ENCODE peak calls at places on chromosomes 6 and 20, in nine cellular contexts. U is OCI-LY7; F is CD8-positive, alpha-beta memory T cell; N is mesendoderm; Q is pancreas; J is heart left ventricle; Y is cardiac fibroblast; G is uterus; M is CD8-positive, alpha-beta T cell. I is an unnamed sample.

GRCh38 chr6:22364314-22364713 is 67.5 kb upstream of the PRL start:
- DNase-seq in N (no peak), J (no peak), M (no peak), U (no peak), Y (no peak), G (no peak), F (no peak), Q (no peak), I (no peak)

GRCh38 chr20:18984238-18985200 is 170.9 kb downstream of the SCP2D1 start:
- DNase-seq in F (no peak), Q (no peak), J (no peak), M (no peak), G (peak), Y (no peak), U (no peak), N (peak), I (no peak)

GRCh38 chr20:5557123-5557522 is 193.1 kb upstream of the SHLD1 start:
- DNase-seq in M (peak), U (peak), N (peak), J (peak), G (no peak), Y (peak), F (peak), Q (no peak), I (no peak)

GRCh38 chr20:51184289-51184688 is 161.4 kb upstream of the KCNG1 start:
- DNase-seq in G (no peak), F (no peak), M (no peak), U (no peak), J (no peak), Y (no peak), Q (no peak), N (peak), I (no peak)

GRCh38 chr20:14724036-14724435 is 386.6 kb upstream of the FLRT3 start:
- DNase-seq in F (no peak), U (no peak), N (no peak), Y (no peak), J (no peak), G (no peak), Q (no peak), M (no peak), I (no peak)

GRCh38 chr6:39059496-39060310 is 11.1 kb downstream of the GLP1R start:
- DNase-seq in J (no peak), Q (no peak), Y (no peak), G (no peak), F (no peak), N (no peak), M (no peak), U (no peak), I (no peak)

GRCh38 chr20:23205656-23206055 is 119.5 kb upstream of the CD93 start:
- DNase-seq in U (no peak), Q (no peak), J (peak), G (peak), F (no peak), Y (peak), N (no peak), M (no peak), I (peak)

GRCh38 chr6:42152024-42152423 is 9.6 kb upstream of the C6orf132 start:
- DNase-seq in U (no peak), M (no peak), G (no peak), N (no peak), F (no peak), Q (no peak), Y (no peak), J (no peak), I (no peak)

GRCh38 chr6:149212892-149213786 is 104.4 kb upstream of the TAB2 start:
- DNase-seq in F (no peak), J (no peak), U (no peak), Q (no peak), Y (peak), G (no peak), N (no peak), M (peak), I (no peak)

GRCh38 chr20:57251344-57251743 is 15.1 kb downstream of the BMP7 start:
- DNase-seq in Y (peak), N (peak), M (peak), F (no peak), U (peak), J (no peak), Q (no peak), G (no peak), I (no peak)

GRCh38 chr6:107879912-107880311 is 55.8 kb upstream of the SCML4 start:
- DNase-seq in U (no peak), G (no peak), N (no peak), Q (no peak), F (no peak), Y (no peak), J (no peak), M (no peak), I (no peak)

GRCh38 chr6:141963543-141964295 is 169.0 kb upstream of the GJE1 start:
- DNase-seq in Y (peak), J (no peak), G (no peak), F (no peak), U (no peak), Q (no peak), M (no peak), N (no peak), I (peak)

GRCh38 chr6:111666812-111667211 is 61.1 kb upstream of the TRAF3IP2 start:
- DNase-seq in M (no peak), J (no peak), U (no peak), Q (no peak), G (peak), N (no peak), F (no peak), Y (peak), I (no peak)

GRCh38 chr6:70395301-70395672 is 18.0 kb upstream of the FAM135A start:
- DNase-seq in M (no peak), J (no peak), F (no peak), Q (no peak), Y (no peak), U (no peak), N (no peak), G (no peak), I (no peak)

GRCh38 chr6:132401120-132401940 is at the start of gene MOXD1:
- DNase-seq in Y (peak), N (peak), Q (peak), M (no peak), F (peak), J (peak), U (no peak), G (peak), I (no peak)

GRCh38 chr6:170453586-170454511 is 99.3 kb downstream of the PSMB1 start:
- DNase-seq in Y (no peak), N (no peak), Q (peak), J (no peak), F (no peak), M (no peak), U (no peak), G (no peak), I (no peak)

DNA sequence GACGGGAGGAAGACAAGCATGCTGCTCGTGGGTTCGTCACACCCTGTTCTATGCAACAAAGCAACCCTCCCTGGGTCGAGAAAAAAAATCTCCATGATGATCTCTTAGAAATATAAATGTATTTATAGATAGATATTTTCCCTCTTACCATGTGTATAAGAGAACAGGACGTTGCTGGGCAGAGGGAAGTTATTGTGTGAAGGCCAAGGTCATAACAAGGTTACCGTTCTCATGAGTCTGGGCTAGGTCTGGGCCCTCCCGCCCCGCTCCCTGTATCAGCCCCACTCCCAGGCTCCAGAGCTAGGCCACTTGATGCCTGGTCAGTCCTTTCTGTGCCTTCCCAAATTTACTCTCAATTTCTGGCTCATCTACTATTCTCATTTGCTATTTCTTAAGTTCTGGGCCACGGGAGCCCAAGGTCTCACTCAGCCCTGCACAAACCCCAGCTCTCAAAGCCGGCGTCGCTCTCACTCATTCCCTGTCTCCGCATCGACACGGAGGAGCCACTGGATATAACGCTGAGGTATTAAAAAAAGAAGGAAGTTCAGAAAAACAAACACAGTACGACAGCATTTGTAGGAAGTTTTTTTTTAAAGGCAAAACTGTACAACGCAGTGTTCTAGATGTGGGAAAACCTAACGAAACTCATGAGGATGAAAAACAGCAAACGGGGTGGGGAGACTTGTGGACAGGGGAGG is 96.8 kb downstream of the PSMG4 start:
- DNase-seq in Y (no peak), N (peak), U (no peak), M (peak), J (peak), G (peak), F (peak), Q (no peak), I (no peak)
- H3K4me3 ChIP-seq in Y (no peak), N (no peak), U (peak), M (peak), J (no peak), G (peak), F (peak), Q (peak), I (peak)

GRCh38 chr6:7165736-7166296 is 58.1 kb downstream of the RREB1 start:
- DNase-seq in J (no peak), Q (no peak), M (no peak), G (no peak), N (no peak), Y (no peak), F (no peak), U (no peak), I (no peak)
- H3K4me3 ChIP-seq in J (no peak), Q (no peak), M (no peak), G (no peak), N (no peak), Y (no peak), F (no peak), U (no peak), I (no peak)

DNA sequence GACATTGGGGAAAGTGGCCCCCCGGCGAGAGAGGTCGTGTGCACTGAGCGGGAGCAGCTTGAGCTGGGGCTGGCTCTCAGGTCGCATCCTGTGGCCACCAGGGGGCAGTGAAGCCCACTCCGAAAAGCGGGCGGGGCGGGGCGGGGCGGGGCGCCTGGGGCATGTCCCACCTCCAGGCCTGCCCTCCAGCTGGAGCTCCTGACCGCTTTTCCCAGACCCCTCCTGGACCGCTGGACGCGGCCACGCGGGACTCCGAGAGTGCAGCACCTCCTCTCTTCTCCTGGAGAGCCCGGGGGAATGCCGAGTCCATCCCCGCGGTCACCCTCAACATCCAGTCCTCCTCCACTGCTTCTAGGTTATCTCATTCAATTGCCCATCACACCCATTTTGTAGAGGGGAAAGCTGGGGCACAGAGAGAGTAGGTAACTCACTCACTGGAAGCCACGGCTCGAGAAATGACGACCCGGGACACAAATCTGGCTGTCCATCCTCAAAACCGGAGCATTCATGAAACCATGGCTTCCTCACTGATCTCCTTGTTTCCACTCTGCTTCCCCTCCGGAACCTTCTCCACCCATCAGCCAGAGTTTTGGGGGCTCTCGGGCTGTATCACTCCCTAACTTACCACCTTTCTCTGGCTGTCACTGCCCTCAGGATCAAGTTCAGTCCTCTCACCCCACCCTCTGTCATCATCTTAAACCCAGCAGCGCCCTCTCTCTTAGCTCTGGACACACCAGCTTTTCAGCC is 24.1 kb downstream of the COX4I2 start:
- DNase-seq in Q (peak), U (peak), N (peak), G (peak), M (peak), J (peak), F (peak), Y (peak), I (no peak)
- H3K4me3 ChIP-seq in Q (peak), U (peak), N (no peak), G (peak), M (peak), J (no peak), F (peak), Y (peak), I (peak)

DNA sequence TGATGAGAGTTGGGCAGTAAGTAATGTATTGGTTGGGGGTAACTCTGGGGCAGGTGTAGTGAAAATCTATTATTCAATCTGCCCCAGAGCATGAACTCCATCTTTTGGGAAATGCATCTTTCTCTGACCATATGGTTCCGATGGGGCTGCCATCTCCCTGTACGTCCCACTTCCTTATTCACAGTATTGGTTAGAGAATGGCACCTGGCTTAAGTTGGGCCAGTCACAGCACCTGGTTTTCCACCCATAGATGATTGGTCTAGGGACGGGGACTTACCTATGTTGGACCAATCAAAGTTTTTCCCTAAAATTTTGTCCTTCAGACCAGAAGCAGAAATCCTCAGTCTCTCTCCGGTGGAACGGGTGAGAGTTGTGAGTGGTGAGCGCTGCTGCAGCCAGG is 2.2 kb upstream of the RALY start:
- DNase-seq in F (no peak), G (no peak), N (peak), Q (no peak), J (no peak), Y (no peak), M (no peak), U (peak), I (no peak)
- H3K4me3 ChIP-seq in F (no peak), G (no peak), N (no peak), Q (peak), J (no peak), Y (no peak), M (no peak), U (peak), I (no peak)